ENCODE peak calls at places on chromosome 22, in seven cellular contexts. I is HEK293T, B is NCI-H1092, T is M059J, V is stromal cell of bone marrow, W is brain microvascular endothelial cell, E is NCI-H2081 treated with DMSO at 0.1 percent for 48 hours. Y is an unnamed sample.

GRCh38 chr22:49088801-49089791 is 738.6 kb downstream of the BRD1 start:
- DNase-seq in T (no peak), V (no peak), B (no peak), E (no peak), W (no peak), I (no peak), Y (no peak)

GRCh38 chr22:32475428-32476010 is 908 bp downstream of the FBXO7 start:
- DNase-seq in B (no peak), V (no peak), E (no peak), T (no peak), W (no peak), I (peak), Y (no peak)

GRCh38 chr22:20080445-20080775 is 369 bp downstream of the DGCR8 start:
- DNase-seq in V (peak), B (peak), W (peak), E (no peak), T (peak), I (peak), Y (peak)

GRCh38 chr22:43818981-43819690 is 7.0 kb upstream of the EFCAB6 start:
- DNase-seq in T (no peak), B (no peak), I (no peak), E (no peak), V (no peak), W (no peak), Y (no peak)

GRCh38 chr22:42642801-42643631 is 2.6 kb upstream of the ATP5MGL start:
- DNase-seq in B (no peak), I (no peak), W (no peak), E (no peak), T (no peak), V (no peak), Y (no peak)

GRCh38 chr22:27669798-27670599 is 131.6 kb downstream of the MN1 start:
- DNase-seq in V (no peak), I (no peak), B (no peak), W (no peak), T (peak), E (no peak), Y (no peak)

GRCh38 chr22:44807915-44808690 is 55.7 kb downstream of the ARHGAP8 start:
- DNase-seq in T (no peak), E (no peak), V (no peak), I (peak), B (no peak), W (no peak), Y (no peak)

GRCh38 chr22:29912605-29913398 is 29.8 kb downstream of the MTMR3 start:
- DNase-seq in W (peak), V (peak), I (no peak), E (no peak), T (peak), B (no peak), Y (peak)

GRCh38 chr22:42171417-42171816 is 40.8 kb upstream of the CYP2D6 start:
- DNase-seq in B (no peak), E (no peak), I (no peak), T (no peak), W (no peak), V (no peak), Y (no peak)

GRCh38 chr22:22745225-22746060 is 101.0 kb downstream of the GGTLC2 start:
- DNase-seq in I (peak), E (no peak), T (no peak), V (no peak), B (no peak), W (peak), Y (no peak)

GRCh38 chr22:30922151-30922611 is 46.4 kb downstream of the MORC2 start:
- DNase-seq in I (no peak), E (no peak), T (no peak), V (peak), W (peak), B (no peak), Y (peak)

GRCh38 chr22:30223303-30223702 is 23.3 kb downstream of the LIF start:
- DNase-seq in E (no peak), B (no peak), I (no peak), V (no peak), T (peak), W (no peak), Y (no peak)

GRCh38 chr22:46480396-46480795 is 57.0 kb downstream of the CELSR1 start:
- DNase-seq in V (no peak), W (no peak), B (no peak), E (no peak), I (no peak), T (no peak), Y (peak)

GRCh38 chr22:36221799-36222751 is 17.3 kb downstream of the APOL2 start:
- DNase-seq in T (peak), E (no peak), W (no peak), I (peak), B (no peak), V (no peak), Y (peak)

GRCh38 chr22:29145321-29146072 is 60.2 kb upstream of the EMID1 start:
- DNase-seq in V (no peak), I (no peak), B (no peak), E (no peak), W (no peak), T (no peak), Y (no peak)

GRCh38 chr22:25054943-25055511 is 102.5 kb downstream of the KIAA1671 start:
- DNase-seq in T (peak), B (no peak), E (no peak), V (no peak), I (no peak), W (no peak), Y (no peak)

GRCh38 chr22:49040754-49041467 is 786.8 kb downstream of the BRD1 start:
- DNase-seq in W (no peak), V (no peak), I (no peak), T (no peak), B (no peak), E (no peak), Y (no peak)

GRCh38 chr22:30730351-30730750 is 35.7 kb downstream of the OSBP2 start:
- DNase-seq in V (no peak), W (no peak), E (no peak), B (no peak), T (no peak), I (no peak), Y (no peak)

GRCh38 chr22:35218079-35218478 is 39.2 kb upstream of the HMGXB4 start:
- DNase-seq in B (no peak), V (no peak), I (no peak), E (no peak), T (peak), W (peak), Y (peak)

GRCh38 chr22:17131686-17132085 is 10.5 kb upstream of the TMEM121B start:
- DNase-seq in W (no peak), T (peak), B (peak), E (peak), V (no peak), I (peak), Y (no peak)

GRCh38 chr22:44084044-44084772 is 60.1 kb downstream of the PARVB start:
- DNase-seq in V (no peak), W (no peak), T (no peak), B (no peak), E (no peak), I (no peak), Y (no peak)

GRCh38 chr22:29479417-29480261 is at the start of gene NEFH:
- DNase-seq in B (peak), T (no peak), E (no peak), V (no peak), W (no peak), I (no peak), Y (no peak)

GRCh38 chr22:38923463-38924196 is 33.8 kb upstream of the APOBEC3A start:
- DNase-seq in B (no peak), I (peak), E (no peak), V (peak), T (peak), W (peak), Y (peak)

GRCh38 chr22:42289671-42290269 is 19.3 kb upstream of the TCF20 start:
- DNase-seq in I (no peak), V (no peak), E (no peak), T (no peak), W (no peak), B (no peak), Y (no peak)

GRCh38 chr22:23106906-23107367 is 34.9 kb downstream of the RSPH14 start:
- DNase-seq in B (peak), V (no peak), I (no peak), T (no peak), W (no peak), E (no peak), Y (no peak)

GRCh38 chr22:48755332-48755949 is 1072.2 kb downstream of the BRD1 start:
- DNase-seq in T (no peak), W (no peak), I (no peak), E (no peak), V (no peak), B (no peak), Y (no peak)

GRCh38 chr22:43313497-43314474 is 29.4 kb downstream of the SCUBE1 start:
- DNase-seq in I (peak), W (no peak), T (peak), V (peak), B (no peak), E (no peak), Y (no peak)

GRCh38 chr22:40020956-40021355 is 26.2 kb downstream of the FAM83F start:
- DNase-seq in W (no peak), T (no peak), V (no peak), E (no peak), I (no peak), B (no peak), Y (no peak)

GRCh38 chr22:29146771-29147170 is 58.9 kb upstream of the EMID1 start:
- DNase-seq in T (no peak), I (no peak), V (no peak), W (no peak), E (no peak), B (no peak), Y (no peak)

GRCh38 chr22:39351689-39352214 is 2.0 kb downstream of the SYNGR1 start:
- DNase-seq in B (no peak), W (peak), V (no peak), I (no peak), E (no peak), T (peak), Y (peak)

GRCh38 chr22:36052505-36052941 is 23.9 kb upstream of the RBFOX2 start:
- DNase-seq in E (no peak), T (peak), B (no peak), I (no peak), V (no peak), W (peak), Y (peak)

GRCh38 chr22:44573451-44573850 is 75.4 kb upstream of the RTL6 start:
- DNase-seq in V (no peak), W (no peak), T (no peak), E (no peak), I (no peak), B (no peak), Y (no peak)

GRCh38 chr22:36197065-36197440 is 4.6 kb downstream of the APOL4 start:
- DNase-seq in V (no peak), T (peak), E (no peak), B (peak), W (peak), I (no peak), Y (no peak)

GRCh38 chr22:45908961-45909360 is 68.0 kb downstream of the WNT7B start:
- DNase-seq in I (no peak), W (no peak), T (no peak), E (no peak), V (no peak), B (no peak), Y (no peak)

GRCh38 chr22:27132400-27132799 is 475.0 kb downstream of the MIAT start:
- DNase-seq in B (no peak), I (no peak), E (no peak), W (no peak), V (no peak), T (no peak), Y (no peak)